ENCODE peak calls at places on chromosome 11, in six cellular contexts. A is A549, K is right lobe of liver, O is K562, H is cardiac muscle cell, J is HCT116. G is an unnamed sample.
A peak's percentile ranks its signal among the peaks of the same experiment; 100 is the strongest.

GRCh38 chr11:92531051-92531747 is 306.6 kb downstream of the FAT3 start:
- DNase-seq in A (no peak), K (no peak), O (no peak), H (no peak), J (no peak), G (no peak)

GRCh38 chr11:36499325-36499724 is 10.7 kb downstream of the TRAF6 start:
- DNase-seq in A (no peak), K (no peak), O (no peak), H (no peak), J (no peak), G (no peak)

GRCh38 chr11:102287963-102288744 is 29.1 kb upstream of the BIRC3 start:
- DNase-seq in A (peak; percentile 66), K (no peak), O (peak; percentile 58), H (peak; percentile 88), J (peak; percentile 69), G (peak; percentile 78)

GRCh38 chr11:76823481-76824028 is 37.2 kb upstream of the ACER3 start:
- DNase-seq in A (peak; percentile 91), K (no peak), O (peak; percentile 79), H (peak; percentile 81), J (peak; percentile 88), G (no peak)

GRCh38 chr11:13008625-13009475 is at the start of gene RASSF10:
- DNase-seq in A (peak; percentile 96), K (no peak), O (no peak), H (peak; percentile 53), J (no peak), G (no peak)

GRCh38 chr11:7571640-7572000 is 57.8 kb downstream of the PPFIBP2 start:
- DNase-seq in A (peak; percentile 74), K (peak; percentile 74), O (peak; percentile 66), H (peak; percentile 78), J (peak; percentile 51), G (peak; percentile 54)

GRCh38 chr11:2584812-2585565 is 114.8 kb downstream of the KCNQ1OT1 start:
- DNase-seq in A (no peak), K (no peak), O (no peak), H (no peak), J (no peak), G (no peak)

GRCh38 chr11:32034680-32035079 is 56.2 kb upstream of the RCN1 start:
- DNase-seq in A (no peak), K (no peak), O (no peak), H (peak; percentile 43), J (no peak), G (no peak)

GRCh38 chr11:64758330-64759079 is 1.3 kb downstream of the PYGM start:
- DNase-seq in A (no peak), K (no peak), O (no peak), H (no peak), J (no peak), G (no peak)

DNA sequence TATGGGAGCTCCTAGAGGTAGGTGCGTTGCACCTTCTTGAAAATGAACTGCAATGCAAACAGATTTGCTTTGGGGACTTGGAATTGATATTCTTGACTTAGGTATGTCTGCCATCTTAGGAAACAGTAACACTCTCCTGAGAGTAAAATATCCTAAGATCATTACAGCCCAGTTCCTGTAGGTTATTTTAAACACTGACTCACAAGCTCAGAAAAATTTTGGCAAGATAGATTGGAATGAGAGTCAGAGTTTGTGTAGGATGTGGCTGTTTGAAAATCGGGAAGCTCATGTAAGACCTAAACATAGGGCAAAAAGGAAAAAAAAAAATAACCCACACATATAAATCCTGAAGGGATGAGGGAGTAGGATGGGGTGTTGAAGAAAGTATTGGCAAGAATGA is 377.0 kb upstream of the LRRC4C start:
- DNase-seq in A (no peak), K (no peak), O (no peak), H (peak; percentile 0), J (no peak), G (no peak)
- H3K4me3 ChIP-seq in A (no peak overlapping the region), K (no peak overlapping the region), O (no peak overlapping the region), H (no peak overlapping the region), J (no peak overlapping the region), G (no peak overlapping the region)

GRCh38 chr11:70641366-70641765 is 243.0 kb downstream of the CTTN start:
- DNase-seq in A (no peak), K (no peak), O (no peak), H (peak; percentile 8), J (no peak), G (no peak)
- TF ChIP-seq CTCF in A (no peak), K (no peak), O (no peak), H (no peak), J (no peak), G (no peak)

GRCh38 chr11:126102436-126102894 is 39.8 kb upstream of the CDON start:
- DNase-seq in A (no peak), K (no peak), O (peak; percentile 35), H (peak; percentile 80), J (no peak), G (peak; percentile 53)
- H3K4me3 ChIP-seq in A (no peak overlapping the region), K (no peak overlapping the region), O (no peak overlapping the region), H (no peak overlapping the region), J (no peak overlapping the region), G (no peak overlapping the region)

DNA sequence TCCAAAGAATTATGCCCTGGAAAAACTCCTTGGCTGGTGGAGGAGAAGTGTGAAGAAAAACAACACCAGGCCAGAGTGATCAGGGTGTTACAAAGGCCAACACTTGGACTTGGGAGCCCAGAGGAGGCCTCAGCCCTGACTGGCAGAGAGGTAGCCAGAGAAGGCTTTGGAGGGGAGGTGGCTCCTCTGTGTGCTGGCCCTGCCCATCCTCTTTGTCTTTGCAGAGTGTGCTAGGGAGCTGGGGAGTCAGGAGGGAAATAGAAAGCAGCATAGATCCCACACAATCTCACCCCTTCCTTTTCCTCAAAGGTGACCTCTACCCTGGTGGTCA is 12.0 kb upstream of the P2RY6 start:
- DNase-seq in A (no peak), K (peak; percentile 31), O (no peak), H (no peak), J (no peak), G (no peak)
- TF ChIP-seq CTCF in A (no peak), K (no peak), O (no peak), H (no peak), J (no peak), G (no peak)

GRCh38 chr11:62709262-62710000 is 2.0 kb downstream of the GNG3 start:
- DNase-seq in A (peak; percentile 94), K (peak; percentile 97), O (no peak), H (peak; percentile 99), J (no peak), G (peak; percentile 99)
- H3K4me3 ChIP-seq in A (peak overlapping the region; percentile 41), K (peak overlapping the region; percentile 52), O (no peak overlapping the region), H (peak overlapping the region; percentile 32), J (no peak overlapping the region), G (peak overlapping the region; percentile 71)

DNA sequence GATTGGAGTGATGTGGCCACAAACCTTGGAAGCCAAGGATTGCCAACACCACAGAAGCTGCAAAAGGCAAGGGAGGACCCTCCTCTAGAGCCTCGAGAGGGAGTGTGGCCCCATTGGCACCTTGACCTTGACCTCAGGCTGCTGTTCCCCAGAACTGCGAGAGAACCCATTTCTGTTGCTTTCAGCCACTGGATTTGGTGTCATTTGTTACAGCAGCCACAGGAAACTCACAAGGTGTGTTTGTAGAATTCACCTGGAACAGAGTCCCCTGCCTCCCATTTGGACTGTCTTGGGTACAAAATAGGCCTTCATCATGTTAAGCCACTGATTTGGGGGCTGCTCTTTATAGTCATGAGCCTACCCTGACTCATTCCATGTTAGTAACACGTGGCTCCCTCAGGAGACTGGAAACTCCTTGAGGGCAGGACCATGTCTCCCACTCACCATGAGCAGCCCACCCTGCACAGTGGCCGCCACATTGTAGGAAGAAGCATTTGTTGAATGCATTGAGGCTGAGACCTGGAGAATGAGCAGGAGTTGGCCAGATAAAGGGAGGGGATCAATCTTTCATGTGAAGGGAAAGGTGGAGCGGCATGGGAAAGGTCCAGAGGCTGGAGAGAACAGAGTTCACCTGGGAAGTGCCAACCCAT is 8.3 kb downstream of the C11orf86 start:
- DNase-seq in A (no peak), K (no peak), O (no peak), H (no peak), J (no peak), G (no peak)
- TF ChIP-seq CTCF in A (no peak), K (no peak), O (no peak), H (no peak), J (no peak), G (no peak)

DNA sequence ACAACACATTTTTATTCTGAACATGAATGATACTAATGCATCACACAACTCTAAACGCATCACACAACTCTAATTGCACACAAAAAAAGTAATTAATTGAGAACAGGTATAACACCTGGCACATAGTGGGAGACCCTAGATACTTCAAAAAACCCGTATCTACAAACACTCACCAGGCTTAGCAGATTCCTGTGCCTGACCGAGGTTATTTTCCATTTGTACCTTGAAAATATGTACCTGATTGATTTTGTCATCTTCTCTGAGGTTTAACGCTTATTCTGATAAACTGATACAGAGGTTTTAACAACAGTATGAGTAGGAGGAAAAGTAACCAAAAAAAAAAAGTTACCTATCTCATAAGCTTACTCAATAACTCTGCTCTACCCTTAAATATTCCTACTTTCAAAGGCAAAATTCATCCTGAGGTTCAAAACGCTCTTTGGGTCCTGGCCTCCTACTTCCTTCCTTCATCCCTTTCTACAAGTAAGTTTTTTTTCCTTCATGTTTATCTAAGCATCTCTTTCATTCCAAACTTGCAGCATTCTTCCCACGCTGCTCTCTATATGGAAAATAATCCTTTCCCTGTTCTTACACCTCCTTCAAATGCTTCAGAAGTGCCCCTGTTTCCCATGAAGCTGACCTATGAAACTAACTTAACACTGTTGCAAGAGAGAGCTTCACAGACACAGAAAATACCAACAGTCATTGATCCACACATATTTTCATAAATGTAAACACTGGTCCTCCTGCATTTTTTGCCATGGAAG is 73.3 kb downstream of the ETS1 start:
- DNase-seq in A (no peak), K (no peak), O (no peak), H (no peak), J (no peak), G (no peak)
- H3K4me3 ChIP-seq in A (no peak overlapping the region), K (no peak overlapping the region), O (no peak overlapping the region), H (no peak overlapping the region), J (no peak overlapping the region), G (no peak overlapping the region)

GRCh38 chr11:103659138-103659734 is 377.2 kb upstream of the DDI1 start:
- DNase-seq in A (no peak), K (no peak), O (no peak), H (peak; percentile 40), J (peak; percentile 15), G (no peak)
- TF ChIP-seq CTCF in A (no peak), K (no peak), O (no peak), H (peak; percentile 46), J (peak; percentile 56), G (peak; percentile 8)

DNA sequence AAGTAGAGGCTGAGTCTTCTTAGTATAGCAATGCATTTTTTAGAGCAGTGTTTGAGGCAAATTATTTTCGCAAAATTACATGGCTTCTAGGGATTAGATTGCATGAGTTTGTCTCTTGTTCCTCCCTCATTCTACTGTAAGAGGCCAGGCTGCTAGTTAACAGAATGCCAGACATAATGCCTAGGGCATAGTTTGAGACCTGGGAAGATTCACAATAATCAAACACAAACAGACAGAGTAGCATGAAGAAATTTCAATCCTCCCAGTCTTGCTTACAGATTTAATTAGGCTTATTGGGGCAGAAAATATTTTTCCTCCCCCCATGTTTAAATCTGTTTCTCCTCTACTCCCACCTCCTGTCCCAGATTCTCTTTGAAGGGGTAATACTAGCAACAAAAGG is 48.3 kb downstream of the ARHGEF12 start:
- DNase-seq in A (no peak), K (no peak), O (no peak), H (no peak), J (no peak), G (no peak)
- H3K4me3 ChIP-seq in A (no peak overlapping the region), K (no peak overlapping the region), O (no peak overlapping the region), H (no peak overlapping the region), J (no peak overlapping the region), G (no peak overlapping the region)

GRCh38 chr11:128411149-128411548 is 176.2 kb downstream of the ETS1 start:
- DNase-seq in A (no peak), K (no peak), O (no peak), H (no peak), J (no peak), G (no peak)
- TF ChIP-seq CTCF in A (no peak), K (no peak), O (no peak), H (no peak), J (no peak), G (no peak)

G was measured in GM12865.